ENCODE peak calls at places on chromosome 20, in eight cellular contexts. C is A549, Q is SK-N-SH, G is GM23338, W is GM12878, X is Panc1, P is HCT116, F is HepG2. Z is an unnamed sample.

GRCh38 chr20:13546497-13547131 is 92.1 kb downstream of the TASP1 start:
- DNase-seq in C (peak), Q (peak), G (peak), W (peak), X (peak), P (peak), F (peak), Z (peak)

GRCh38 chr20:17504898-17505663 is 26.1 kb downstream of the BFSP1 start:
- DNase-seq in C (peak), Q (peak), G (peak), W (peak), X (peak), P (peak), F (peak), Z (peak)

GRCh38 chr20:47544852-47545251 is 43.2 kb downstream of the NCOA3 start:
- DNase-seq in C (no peak), Q (no peak), G (no peak), W (no peak), X (no peak), P (no peak), F (no peak), Z (no peak)

GRCh38 chr20:34516038-34516873 is at the start of gene DYNLRB1:
- DNase-seq in C (peak), Q (peak), G (peak), W (peak), X (peak), P (peak), F (peak), Z (peak)

GRCh38 chr20:24718696-24719095 is 230.4 kb upstream of the CST7 start:
- DNase-seq in C (no peak), Q (no peak), G (no peak), W (no peak), X (no peak), P (no peak), F (no peak), Z (no peak)

GRCh38 chr20:47349365-47350180 is 6.9 kb downstream of the ZMYND8 start:
- DNase-seq in C (no peak), Q (no peak), G (peak), W (no peak), X (no peak), P (no peak), F (no peak), Z (no peak)

GRCh38 chr20:32743237-32744112 is at the start of gene COMMD7:
- DNase-seq in C (peak), Q (peak), G (peak), W (peak), X (no peak), P (no peak), F (peak), Z (no peak)

GRCh38 chr20:57393321-57394086 is 2.3 kb downstream of the RBM38 start:
- DNase-seq in C (no peak), Q (no peak), G (no peak), W (no peak), X (no peak), P (no peak), F (no peak), Z (no peak)

GRCh38 chr20:37299718-37300529 is 10.5 kb downstream of the MANBAL start:
- DNase-seq in C (no peak), Q (no peak), G (no peak), W (no peak), X (no peak), P (no peak), F (peak), Z (no peak)

GRCh38 chr20:63642518-63643247 is 10.5 kb downstream of the STMN3 start:
- DNase-seq in C (no peak), Q (no peak), G (peak), W (no peak), X (no peak), P (no peak), F (no peak), Z (no peak)

GRCh38 chr20:62171245-62171644 is 11.6 kb upstream of the MTG2 start:
- DNase-seq in C (no peak), Q (no peak), G (no peak), W (no peak), X (no peak), P (no peak), F (no peak), Z (no peak)

GRCh38 chr20:6180531-6180930 is 57.7 kb upstream of the FERMT1 start:
- DNase-seq in C (no peak), Q (no peak), G (no peak), W (no peak), X (no peak), P (no peak), F (no peak), Z (no peak)

GRCh38 chr20:11389188-11389587 is 528.5 kb upstream of the BTBD3 start:
- DNase-seq in C (no peak), Q (no peak), G (no peak), W (no peak), X (no peak), P (no peak), F (no peak), Z (no peak)

GRCh38 chr20:51400051-51400926 is 142.2 kb downstream of the NFATC2 start:
- DNase-seq in C (no peak), Q (no peak), G (no peak), W (peak), X (no peak), P (no peak), F (no peak), Z (no peak)

GRCh38 chr20:15705975-15706374 is 867.3 kb downstream of the KIF16B start:
- DNase-seq in C (no peak), Q (no peak), G (no peak), W (no peak), X (no peak), P (no peak), F (no peak), Z (no peak)

GRCh38 chr20:35311409-35311808 is 19.2 kb upstream of the FAM83C start:
- DNase-seq in C (peak), Q (no peak), G (peak), W (no peak), X (peak), P (peak), F (no peak), Z (no peak)

GRCh38 chr20:51346686-51347485 is 195.6 kb downstream of the NFATC2 start:
- DNase-seq in C (peak), Q (no peak), G (no peak), W (no peak), X (no peak), P (no peak), F (no peak), Z (no peak)

GRCh38 chr20:12175538-12175937 is 257.8 kb downstream of the BTBD3 start:
- DNase-seq in C (no peak), Q (no peak), G (no peak), W (no peak), X (no peak), P (no peak), F (no peak), Z (no peak)

GRCh38 chr20:32920066-32920465 is 61.3 kb downstream of the EFCAB8 start:
- DNase-seq in C (no peak), Q (peak), G (no peak), W (no peak), X (no peak), P (no peak), F (no peak), Z (no peak)

GRCh38 chr20:17571967-17572638 is 2.2 kb downstream of the DSTN start:
- DNase-seq in C (no peak), Q (no peak), G (no peak), W (no peak), X (no peak), P (no peak), F (no peak), Z (no peak)

GRCh38 chr20:58584051-58584824 is 66.8 kb upstream of the STX16 start:
- DNase-seq in C (no peak), Q (no peak), G (no peak), W (no peak), X (no peak), P (no peak), F (no peak), Z (no peak)

GRCh38 chr20:53894707-53895384 is 175.5 kb downstream of the BCAS1 start:
- DNase-seq in C (no peak), Q (no peak), G (no peak), W (no peak), X (no peak), P (no peak), F (no peak), Z (no peak)

GRCh38 chr20:48689388-48689787 is 138.4 kb downstream of the PREX1 start:
- DNase-seq in C (no peak), Q (no peak), G (no peak), W (no peak), X (no peak), P (no peak), F (no peak), Z (no peak)

GRCh38 chr20:33112547-33113386 is 33.3 kb downstream of the BPIFB4 start:
- DNase-seq in C (no peak), Q (no peak), G (no peak), W (no peak), X (no peak), P (no peak), F (no peak), Z (no peak)

GRCh38 chr20:15011631-15012030 is 674.2 kb upstream of the FLRT3 start:
- DNase-seq in C (no peak), Q (peak), G (no peak), W (no peak), X (no peak), P (no peak), F (no peak), Z (no peak)

GRCh38 chr20:48285656-48286055 is 500.4 kb upstream of the SULF2 start:
- DNase-seq in C (peak), Q (no peak), G (no peak), W (no peak), X (no peak), P (no peak), F (peak), Z (no peak)

GRCh38 chr20:15482525-15482924 is 1090.7 kb downstream of the KIF16B start:
- DNase-seq in C (no peak), Q (no peak), G (peak), W (no peak), X (no peak), P (no peak), F (no peak), Z (no peak)

GRCh38 chr20:8215516-8215915 is 83.5 kb downstream of the PLCB1 start:
- DNase-seq in C (no peak), Q (no peak), G (no peak), W (no peak), X (no peak), P (no peak), F (no peak), Z (no peak)

GRCh38 chr20:8219403-8219802 is 87.3 kb downstream of the PLCB1 start:
- DNase-seq in C (no peak), Q (no peak), G (no peak), W (no peak), X (no peak), P (no peak), F (no peak), Z (no peak)

GRCh38 chr20:8218861-8219260 is 86.8 kb downstream of the PLCB1 start:
- DNase-seq in C (no peak), Q (no peak), G (no peak), W (no peak), X (no peak), P (no peak), F (no peak), Z (no peak)

GRCh38 chr20:8213831-8214587 is 81.9 kb downstream of the PLCB1 start:
- DNase-seq in C (no peak), Q (no peak), G (no peak), W (peak), X (no peak), P (no peak), F (no peak), Z (no peak)

DNA sequence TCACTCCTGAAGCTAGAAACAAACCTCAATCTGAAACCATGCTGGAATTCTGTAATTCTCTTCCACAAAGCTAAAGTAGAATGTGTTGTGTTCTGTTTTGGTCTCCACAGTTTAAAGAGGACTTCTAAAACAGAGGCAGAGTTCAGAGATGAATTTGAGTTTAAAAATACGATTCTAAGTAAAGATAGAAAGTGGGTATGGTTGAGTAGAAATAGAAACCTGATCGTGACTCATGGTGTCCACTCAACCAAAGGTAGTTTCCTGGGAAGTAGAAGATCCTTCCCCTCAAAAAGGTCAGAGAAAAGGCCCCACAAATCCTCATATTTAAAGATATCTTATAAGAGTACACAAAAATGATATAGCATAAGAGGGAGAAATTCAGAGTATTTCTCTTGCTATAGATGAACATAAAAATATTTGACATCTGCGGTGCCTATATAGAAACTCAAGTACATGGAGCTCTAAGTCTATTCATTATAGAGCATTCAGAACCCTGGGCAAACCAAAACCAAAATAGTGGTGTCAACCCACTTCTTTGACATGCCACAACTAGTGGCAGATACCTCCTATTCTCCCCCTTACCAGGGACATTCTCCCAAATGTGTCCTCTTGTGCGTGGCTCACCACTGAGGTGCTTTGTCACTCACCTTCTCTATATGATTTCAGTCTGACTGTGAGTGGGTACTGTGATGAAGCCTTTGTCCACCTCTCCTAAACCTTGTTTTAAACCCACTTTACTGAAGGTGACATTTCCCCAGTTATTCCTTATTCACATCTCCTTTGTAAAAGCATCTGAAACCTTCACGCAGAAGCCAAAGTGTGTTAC is 84.5 kb downstream of the PLCB1 start:
- DNase-seq in C (no peak), Q (no peak), G (no peak), W (no peak), X (no peak), P (no peak), F (no peak), Z (no peak)
- TF ChIP-seq REST in C (no peak), Q (no peak), G (no peak), W (no peak), X (no peak), P (no peak), F (no peak), Z (no peak)

GRCh38 chr20:38877483-38877882 is 48.7 kb upstream of the FAM83D start:
- DNase-seq in C (no peak), Q (no peak), G (no peak), W (no peak), X (no peak), P (no peak), F (no peak), Z (no peak)

GRCh38 chr20:38872491-38873049 is 53.6 kb upstream of the FAM83D start:
- DNase-seq in C (no peak), Q (no peak), G (no peak), W (no peak), X (no peak), P (no peak), F (no peak), Z (no peak)

GRCh38 chr20:38874460-38875169 is 51.6 kb upstream of the FAM83D start:
- DNase-seq in C (no peak), Q (no peak), G (no peak), W (no peak), X (no peak), P (no peak), F (no peak), Z (no peak)

GRCh38 chr20:38873050-38873581 is 53.1 kb upstream of the FAM83D start:
- DNase-seq in C (no peak), Q (no peak), G (no peak), W (peak), X (no peak), P (no peak), F (no peak), Z (no peak)

DNA sequence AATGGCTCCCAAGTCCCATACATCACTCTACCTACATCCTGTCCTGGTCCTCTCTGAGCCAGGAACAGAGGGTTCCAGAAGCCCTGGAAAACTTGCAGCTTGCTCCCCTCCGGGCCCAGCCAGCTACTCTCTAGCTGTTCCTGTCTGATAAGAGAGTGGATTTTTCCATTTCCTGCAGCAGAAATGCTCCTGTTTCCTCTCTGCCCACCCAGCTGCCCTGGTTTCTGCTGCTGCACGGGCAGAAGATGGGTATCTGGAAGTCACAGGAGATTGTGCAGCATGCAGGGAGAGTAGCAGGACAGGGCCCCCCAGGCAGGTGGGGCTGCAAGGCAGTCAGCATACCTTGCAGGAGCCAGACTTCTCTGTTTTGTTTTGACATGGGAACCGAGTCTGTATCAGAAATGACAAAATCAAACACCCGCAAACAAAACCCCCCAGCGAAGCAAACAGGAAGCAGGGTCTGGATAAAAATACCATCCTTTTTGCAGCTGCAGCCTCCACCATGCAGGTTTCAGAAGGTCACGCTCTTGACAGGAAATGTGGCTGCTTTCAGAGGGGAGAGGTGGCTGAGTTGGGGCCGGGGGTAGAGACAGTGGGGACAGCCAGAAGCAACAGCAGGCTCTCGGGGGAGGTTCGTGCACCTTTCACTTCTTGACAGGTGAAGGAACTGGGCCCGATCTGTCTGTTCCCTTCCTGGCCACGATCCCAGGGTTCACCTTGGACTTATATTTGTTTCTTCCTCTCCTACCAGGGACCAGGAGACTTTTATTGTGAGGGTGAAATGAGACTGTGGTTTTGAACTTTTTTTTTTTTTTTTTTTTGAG is 50.8 kb upstream of the FAM83D start:
- DNase-seq in C (no peak), Q (peak), G (no peak), W (peak), X (no peak), P (no peak), F (no peak), Z (no peak)
- TF ChIP-seq REST in C (no peak), Q (peak), G (no peak), W (no peak), X (no peak), P (no peak), F (no peak), Z (no peak)

GRCh38 chr20:31677553-31678260 is 40.0 kb downstream of the COX4I2 start:
- DNase-seq in C (no peak), Q (no peak), G (no peak), W (no peak), X (no peak), P (no peak), F (no peak), Z (no peak)
- TF ChIP-seq REST in C (no peak), Q (no peak), G (no peak), W (no peak), X (no peak), P (no peak), F (no peak), Z (no peak)

GRCh38 chr20:55086421-55086820 is 611.0 kb downstream of the DOK5 start:
- DNase-seq in C (no peak), Q (no peak), G (no peak), W (no peak), X (no peak), P (no peak), F (no peak), Z (no peak)
- TF ChIP-seq REST in C (no peak), Q (no peak), G (no peak), W (no peak), X (no peak), P (no peak), F (no peak), Z (no peak)

GRCh38 chr20:45082468-45082867 is 18.5 kb downstream of the KCNS1 start:
- DNase-seq in C (no peak), Q (no peak), G (no peak), W (no peak), X (no peak), P (no peak), F (no peak), Z (no peak)

GRCh38 chr20:45080867-45081616 is 19.9 kb downstream of the KCNS1 start:
- DNase-seq in C (peak), Q (no peak), G (peak), W (no peak), X (no peak), P (peak), F (peak), Z (no peak)

GRCh38 chr20:45085289-45085688 is 15.6 kb downstream of the KCNS1 start:
- DNase-seq in C (no peak), Q (no peak), G (no peak), W (no peak), X (no peak), P (no peak), F (no peak), Z (no peak)

GRCh38 chr20:45085867-45086266 is 15.1 kb downstream of the KCNS1 start:
- DNase-seq in C (no peak), Q (no peak), G (peak), W (no peak), X (no peak), P (no peak), F (no peak), Z (no peak)

DNA sequence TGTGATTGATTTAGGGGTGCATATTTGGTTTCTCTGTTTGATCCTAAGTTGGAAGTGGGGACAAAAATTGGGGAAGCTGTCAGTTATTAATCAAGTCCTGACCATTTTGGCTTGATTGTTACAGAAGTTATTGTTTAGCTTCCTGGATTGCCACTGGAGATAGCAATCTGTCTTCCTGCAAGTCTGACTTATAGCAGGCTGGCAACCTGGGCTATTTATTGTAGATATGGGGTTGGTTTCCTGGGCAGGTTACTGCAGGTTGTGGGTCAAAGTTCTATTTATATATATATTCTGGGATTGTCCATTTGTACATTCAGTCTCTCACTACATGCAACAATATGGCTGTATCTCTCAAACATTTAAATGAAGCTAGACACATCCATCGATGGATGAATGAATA is 17.8 kb downstream of the KCNS1 start:
- DNase-seq in C (no peak), Q (no peak), G (no peak), W (no peak), X (no peak), P (no peak), F (no peak), Z (no peak)
- TF ChIP-seq REST in C (no peak), Q (no peak), G (no peak), W (no peak), X (no peak), P (no peak), F (no peak), Z (no peak)

DNA sequence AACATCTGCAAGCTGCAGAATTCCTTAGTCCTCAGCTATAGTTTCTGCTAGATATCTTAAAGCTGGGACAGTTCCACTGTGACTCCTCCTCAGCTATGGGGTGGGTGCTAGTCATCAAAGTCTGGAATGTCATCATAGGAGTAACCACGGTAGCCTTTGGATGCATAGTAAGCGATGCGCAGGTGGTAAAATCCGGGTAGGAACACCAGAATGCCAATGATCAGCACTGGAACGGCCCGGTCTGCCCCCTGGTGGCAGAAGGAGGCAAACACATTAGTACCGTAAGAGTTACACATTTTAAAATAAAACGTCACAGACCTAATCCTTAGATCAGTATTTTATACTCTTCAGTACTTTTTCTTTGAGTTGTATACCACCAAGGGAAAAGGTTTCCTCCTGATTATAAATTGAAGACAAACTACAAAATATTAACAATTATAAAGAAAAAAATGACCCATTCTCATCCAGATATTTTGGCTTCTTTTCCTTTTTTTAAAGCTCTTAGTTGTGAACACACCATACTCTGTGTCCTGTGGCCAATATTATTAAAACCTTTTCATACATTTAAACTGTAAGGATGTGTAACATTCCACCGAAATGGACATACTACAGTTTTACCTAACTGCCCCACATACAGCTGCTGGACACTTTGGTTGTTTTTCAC is 18.9 kb downstream of the PCNA start:
- DNase-seq in C (peak), Q (peak), G (peak), W (no peak), X (peak), P (peak), F (peak), Z (peak)
- TF ChIP-seq REST in C (no peak), Q (no peak), G (no peak), W (no peak), X (no peak), P (no peak), F (no peak), Z (no peak)

GRCh38 chr20:3250091-3250504 is 11.1 kb upstream of the SLC4A11 start:
- DNase-seq in C (peak), Q (no peak), G (peak), W (no peak), X (no peak), P (no peak), F (peak), Z (no peak)
- TF ChIP-seq REST in C (no peak), Q (no peak), G (no peak), W (no peak), X (no peak), P (no peak), F (no peak), Z (no peak)